ENCODE peak calls at places on chromosomes 3 and 15, in seven cellular contexts. One of them, this sample, is unnamed. For H3K4me1, the result is how much of the 10 kb centered on the place peaks cover.

GRCh38 chr3:16419640-16420039 is 93.9 kb downstream of the RFTN1 start:
- DNase-seq in astrocyte: peak
- DNase-seq in spleen: no peak
- DNase-seq in HepG2: no peak
- DNase-seq in ascending aorta: no peak
- DNase-seq in heart left ventricle: no peak
- DNase-seq in keratinocyte: no peak
- DNase-seq in this sample: no peak

GRCh38 chr3:179100652-179101051 is 29.0 kb upstream of the ZMAT3 start:
- DNase-seq in spleen: no peak
- DNase-seq in ascending aorta: no peak
- DNase-seq in heart left ventricle: no peak
- DNase-seq in keratinocyte: no peak
- DNase-seq in astrocyte: peak
- DNase-seq in HepG2: no peak
- DNase-seq in this sample: no peak

GRCh38 chr15:76994001-76994400 is 925 bp upstream of the PSTPIP1 start:
- DNase-seq in HepG2: no peak
- DNase-seq in heart left ventricle: no peak
- DNase-seq in spleen: peak
- DNase-seq in ascending aorta: no peak
- DNase-seq in keratinocyte: peak
- DNase-seq in astrocyte: no peak
- DNase-seq in this sample: peak

GRCh38 chr3:113271594-113272368 is 60.4 kb downstream of the BOC start:
- DNase-seq in spleen: no peak
- DNase-seq in heart left ventricle: no peak
- DNase-seq in keratinocyte: no peak
- DNase-seq in ascending aorta: no peak
- DNase-seq in astrocyte: no peak
- DNase-seq in HepG2: no peak
- DNase-seq in this sample: no peak

GRCh38 chr3:159616234-159616825 is 372.3 kb upstream of the IL12A start:
- DNase-seq in heart left ventricle: peak
- DNase-seq in ascending aorta: no peak
- DNase-seq in spleen: no peak
- DNase-seq in astrocyte: no peak
- DNase-seq in keratinocyte: no peak
- DNase-seq in HepG2: no peak
- DNase-seq in this sample: no peak

GRCh38 chr3:184742676-184743135 is 30.8 kb upstream of the MAGEF1 start:
- DNase-seq in HepG2: no peak
- DNase-seq in astrocyte: no peak
- DNase-seq in spleen: no peak
- DNase-seq in ascending aorta: no peak
- DNase-seq in heart left ventricle: no peak
- DNase-seq in keratinocyte: no peak
- DNase-seq in this sample: no peak

GRCh38 chr3:184593201-184593922 is 31.8 kb downstream of the EPHB3 start:
- DNase-seq in ascending aorta: no peak
- DNase-seq in heart left ventricle: peak
- DNase-seq in spleen: peak
- DNase-seq in keratinocyte: no peak
- DNase-seq in astrocyte: no peak
- DNase-seq in HepG2: no peak
- DNase-seq in this sample: no peak

GRCh38 chr15:27846722-27847420 is 252.2 kb downstream of the OCA2 start:
- DNase-seq in heart left ventricle: no peak
- DNase-seq in ascending aorta: no peak
- DNase-seq in spleen: no peak
- DNase-seq in HepG2: no peak
- DNase-seq in keratinocyte: no peak
- DNase-seq in astrocyte: no peak
- DNase-seq in this sample: no peak

GRCh38 chr3:140247775-140248174 is 312.8 kb downstream of the CLSTN2 start:
- DNase-seq in astrocyte: no peak
- DNase-seq in keratinocyte: no peak
- DNase-seq in ascending aorta: no peak
- DNase-seq in HepG2: no peak
- DNase-seq in spleen: no peak
- DNase-seq in heart left ventricle: no peak
- DNase-seq in this sample: no peak

GRCh38 chr3:169658311-169658931 is 5.1 kb downstream of the MECOM start:
- DNase-seq in heart left ventricle: peak
- DNase-seq in HepG2: no peak
- DNase-seq in keratinocyte: no peak
- DNase-seq in astrocyte: no peak
- DNase-seq in spleen: peak
- DNase-seq in ascending aorta: no peak
- DNase-seq in this sample: peak

GRCh38 chr3:87691109-87691508 is 367.7 kb downstream of the CGGBP1 start:
- DNase-seq in HepG2: no peak
- DNase-seq in heart left ventricle: no peak
- DNase-seq in ascending aorta: no peak
- DNase-seq in keratinocyte: peak
- DNase-seq in spleen: no peak
- DNase-seq in astrocyte: no peak
- DNase-seq in this sample: no peak

GRCh38 chr3:67109651-67110204 is 111.6 kb downstream of the KBTBD8 start:
- DNase-seq in spleen: no peak
- DNase-seq in heart left ventricle: no peak
- DNase-seq in HepG2: peak
- DNase-seq in keratinocyte: no peak
- DNase-seq in astrocyte: peak
- DNase-seq in ascending aorta: no peak
- DNase-seq in this sample: no peak

GRCh38 chr15:31396881-31397560 is 70.4 kb downstream of the KLF13 start:
- DNase-seq in heart left ventricle: peak
- DNase-seq in HepG2: peak
- DNase-seq in ascending aorta: peak
- DNase-seq in keratinocyte: no peak
- DNase-seq in astrocyte: peak
- DNase-seq in spleen: peak
- DNase-seq in this sample: peak

DNA sequence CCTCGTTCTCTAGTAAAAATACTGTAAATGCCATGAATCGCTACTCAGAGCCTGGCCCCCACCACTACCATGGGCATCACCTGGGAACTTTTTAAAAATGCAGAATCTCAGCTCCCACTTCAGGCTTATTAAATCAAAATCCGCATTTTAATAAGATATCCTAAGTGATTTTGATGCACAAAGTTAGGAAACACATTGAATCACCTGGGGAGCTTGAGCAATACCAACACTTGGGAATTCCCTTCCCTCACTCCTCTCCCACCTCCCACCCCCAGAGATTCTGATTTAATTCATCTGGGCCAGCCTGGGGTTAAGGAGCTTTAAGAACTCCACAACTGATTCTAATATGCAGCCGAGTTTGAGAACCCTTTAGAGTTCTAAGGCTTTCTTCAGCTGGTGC is 26.8 kb downstream of the RLBP1 start:
- DNase-seq in HepG2: no peak
- DNase-seq in astrocyte: no peak
- DNase-seq in keratinocyte: no peak
- DNase-seq in heart left ventricle: no peak
- DNase-seq in ascending aorta: no peak
- DNase-seq in spleen: no peak
- DNase-seq in this sample: no peak
- TF ChIP-seq CTCF in HepG2: no peak
- TF ChIP-seq CTCF in astrocyte: no peak
- TF ChIP-seq CTCF in keratinocyte: no peak
- TF ChIP-seq CTCF in heart left ventricle: no peak
- TF ChIP-seq CTCF in ascending aorta: no peak
- TF ChIP-seq CTCF in spleen: no peak
- TF ChIP-seq CTCF in this sample: no peak

GRCh38 chr3:177673105-177673804 is 476.0 kb upstream of the TBL1XR1 start:
- DNase-seq in spleen: no peak
- DNase-seq in keratinocyte: no peak
- DNase-seq in HepG2: no peak
- DNase-seq in astrocyte: peak
- DNase-seq in ascending aorta: no peak
- DNase-seq in heart left ventricle: no peak
- DNase-seq in this sample: no peak
- H3K27ac ChIP-seq in spleen: no peak
- H3K27ac ChIP-seq in keratinocyte: no peak
- H3K27ac ChIP-seq in HepG2: no peak
- H3K27ac ChIP-seq in astrocyte: no peak
- H3K27ac ChIP-seq in ascending aorta: no peak
- H3K27ac ChIP-seq in heart left ventricle: no peak
- H3K27ac ChIP-seq in this sample: no peak

GRCh38 chr3:137852511-137852910 is 88.4 kb downstream of the SOX14 start:
- DNase-seq in keratinocyte: no peak
- DNase-seq in astrocyte: no peak
- DNase-seq in spleen: no peak
- DNase-seq in heart left ventricle: no peak
- DNase-seq in HepG2: no peak
- DNase-seq in ascending aorta: no peak
- DNase-seq in this sample: no peak

DNA sequence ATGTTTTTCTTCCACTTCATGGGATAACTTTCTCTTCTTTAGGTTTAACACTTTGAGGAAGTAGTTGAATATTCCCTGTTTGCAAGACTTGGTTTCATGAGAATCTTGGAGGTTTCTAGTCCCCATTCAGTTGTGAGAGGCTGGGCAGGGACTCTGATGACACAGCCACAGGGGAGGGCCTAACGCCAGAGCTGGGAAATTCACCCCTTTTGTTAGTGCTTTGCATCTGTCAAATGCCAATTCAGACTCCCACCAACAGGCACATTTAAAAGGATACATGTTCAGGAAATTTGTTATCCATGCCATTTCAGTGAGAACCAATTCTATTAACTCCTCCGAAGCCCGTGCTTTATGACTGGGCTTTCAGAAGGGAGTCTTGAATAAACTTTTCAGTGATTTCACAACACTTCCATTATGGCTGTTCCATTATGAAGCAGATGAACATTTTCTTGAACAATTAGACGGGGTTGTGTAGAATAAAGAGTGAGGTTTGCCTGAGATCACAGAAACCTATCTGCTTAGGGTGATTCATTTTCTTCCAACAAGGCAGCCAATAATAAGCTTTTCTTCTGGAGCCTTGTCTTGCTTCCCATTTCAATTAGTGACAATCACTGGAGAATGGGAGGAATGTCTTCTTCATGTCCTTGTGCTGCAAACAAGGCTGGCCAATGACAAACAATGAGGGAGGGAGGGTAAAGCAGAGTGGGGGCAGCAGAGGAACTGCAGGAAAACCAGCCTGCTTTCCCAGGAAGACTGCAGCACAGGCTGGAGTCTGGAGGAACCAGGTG is 90.6 kb downstream of the SOX14 start:
- DNase-seq in heart left ventricle: no peak
- DNase-seq in astrocyte: no peak
- DNase-seq in HepG2: no peak
- DNase-seq in keratinocyte: no peak
- DNase-seq in spleen: no peak
- DNase-seq in ascending aorta: no peak
- DNase-seq in this sample: no peak
- H3K4me1 ChIP-seq in heart left ventricle: under half
- H3K4me1 ChIP-seq in astrocyte: under half
- H3K4me1 ChIP-seq in HepG2: under half
- H3K4me1 ChIP-seq in keratinocyte: under half
- H3K4me1 ChIP-seq in spleen: under half
- H3K4me1 ChIP-seq in ascending aorta: under half
- H3K4me1 ChIP-seq in this sample: under half

GRCh38 chr3:49689046-49689886 is at the start of the genes MST1 and RNF123:
- DNase-seq in astrocyte: peak
- DNase-seq in HepG2: peak
- DNase-seq in spleen: peak
- DNase-seq in heart left ventricle: peak
- DNase-seq in keratinocyte: no peak
- DNase-seq in ascending aorta: no peak
- DNase-seq in this sample: peak
- TF ChIP-seq CTCF in astrocyte: no peak
- TF ChIP-seq CTCF in HepG2: peak
- TF ChIP-seq CTCF in spleen: peak
- TF ChIP-seq CTCF in heart left ventricle: peak
- TF ChIP-seq CTCF in keratinocyte: no peak
- TF ChIP-seq CTCF in ascending aorta: peak
- TF ChIP-seq CTCF in this sample: no peak

DNA sequence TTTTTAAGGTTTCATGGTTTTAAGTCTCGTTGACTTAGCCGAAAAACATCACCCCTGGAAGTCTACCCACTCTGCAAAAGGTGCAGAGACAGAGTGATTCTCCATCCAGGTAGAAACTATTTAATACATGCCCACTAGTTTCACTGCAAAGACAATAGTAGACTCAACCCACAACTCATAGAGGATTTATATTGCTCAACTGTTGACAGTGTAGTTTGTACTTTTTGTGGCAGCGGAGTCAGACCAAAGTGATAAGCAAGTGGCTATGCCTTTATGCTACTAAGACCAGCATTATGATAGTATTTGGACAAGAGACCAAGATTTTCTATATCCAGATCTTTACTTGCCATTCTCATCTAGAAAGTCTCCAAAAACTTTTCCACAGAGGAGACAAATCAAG is 98.8 kb upstream of the ZBTB20 start:
- DNase-seq in ascending aorta: no peak
- DNase-seq in astrocyte: peak
- DNase-seq in heart left ventricle: no peak
- DNase-seq in HepG2: no peak
- DNase-seq in keratinocyte: no peak
- DNase-seq in spleen: no peak
- DNase-seq in this sample: no peak
- H3K27ac ChIP-seq in ascending aorta: no peak
- H3K27ac ChIP-seq in astrocyte: peak
- H3K27ac ChIP-seq in heart left ventricle: no peak
- H3K27ac ChIP-seq in HepG2: no peak
- H3K27ac ChIP-seq in keratinocyte: peak
- H3K27ac ChIP-seq in spleen: no peak
- H3K27ac ChIP-seq in this sample: no peak

GRCh38 chr3:14404396-14405119 is 2.2 kb downstream of the SLC6A6 start:
- DNase-seq in keratinocyte: no peak
- DNase-seq in spleen: no peak
- DNase-seq in heart left ventricle: no peak
- DNase-seq in HepG2: no peak
- DNase-seq in ascending aorta: no peak
- DNase-seq in astrocyte: no peak
- DNase-seq in this sample: no peak

GRCh38 chr3:14402304-14402811 is at the start of gene SLC6A6:
- DNase-seq in heart left ventricle: peak
- DNase-seq in keratinocyte: peak
- DNase-seq in astrocyte: peak
- DNase-seq in HepG2: peak
- DNase-seq in spleen: peak
- DNase-seq in ascending aorta: peak
- DNase-seq in this sample: peak

GRCh38 chr3:14401692-14402303 is 608 bp upstream of the SLC6A6 start:
- DNase-seq in astrocyte: no peak
- DNase-seq in heart left ventricle: no peak
- DNase-seq in keratinocyte: no peak
- DNase-seq in HepG2: no peak
- DNase-seq in spleen: no peak
- DNase-seq in ascending aorta: no peak
- DNase-seq in this sample: no peak

GRCh38 chr3:14405120-14405885 is 2.9 kb downstream of the SLC6A6 start:
- DNase-seq in HepG2: no peak
- DNase-seq in heart left ventricle: no peak
- DNase-seq in astrocyte: no peak
- DNase-seq in keratinocyte: no peak
- DNase-seq in spleen: no peak
- DNase-seq in ascending aorta: no peak
- DNase-seq in this sample: no peak

GRCh38 chr3:14403636-14404395 is 1.4 kb downstream of the SLC6A6 start:
- DNase-seq in HepG2: peak
- DNase-seq in ascending aorta: no peak
- DNase-seq in astrocyte: no peak
- DNase-seq in keratinocyte: no peak
- DNase-seq in spleen: no peak
- DNase-seq in heart left ventricle: peak
- DNase-seq in this sample: no peak
- H3K4me1 ChIP-seq in HepG2: half or more
- H3K4me1 ChIP-seq in ascending aorta: under half
- H3K4me1 ChIP-seq in astrocyte: under half
- H3K4me1 ChIP-seq in keratinocyte: under half
- H3K4me1 ChIP-seq in spleen: half or more
- H3K4me1 ChIP-seq in heart left ventricle: under half
- H3K4me1 ChIP-seq in this sample: under half

This sample was measured in pancreas.